ENCODE peak calls at places on chromosomes 2 and 18, in five cellular contexts. C is testis, Q is NT2/D1, P is neuronal stem cell, V is stomach. G is an unnamed sample. For H3K27me3, the result is how much of the 10 kb centered on the place peaks cover.

GRCh38 chr2:59530258-59530657 is 1023.2 kb downstream of the BCL11A start:
- DNase-seq in Q (no peak), P (no peak), V (no peak), C (no peak), G (no peak)

GRCh38 chr2:237012577-237013237 is 73.0 kb upstream of the COPS8 start:
- DNase-seq in Q (no peak), C (no peak), P (no peak), V (no peak), G (no peak)

GRCh38 chr2:31168291-31168690 is 30.1 kb upstream of the GALNT14 start:
- DNase-seq in C (no peak), Q (no peak), V (no peak), P (no peak), G (no peak)

GRCh38 chr2:240999873-241000541 is 1.6 kb downstream of the SNED1 start:
- DNase-seq in C (peak), V (peak), P (no peak), Q (no peak), G (no peak)

GRCh38 chr2:239883326-239884050 is 141.7 kb downstream of the NDUFA10 start:
- DNase-seq in V (peak), Q (no peak), P (no peak), C (peak), G (no peak)

GRCh38 chr2:231621051-231621879 is 28.6 kb downstream of the TEX44 start:
- DNase-seq in P (no peak), Q (peak), V (no peak), C (peak), G (peak)

GRCh38 chr2:71462056-71462605 is 8.8 kb downstream of the DYSF start:
- DNase-seq in Q (no peak), P (no peak), V (no peak), C (no peak), G (no peak)

GRCh38 chr18:13218376-13219011 is at the start of gene LDLRAD4:
- DNase-seq in V (peak), C (peak), P (peak), Q (no peak), G (peak)

GRCh38 chr2:241363316-241363879 is 7.3 kb downstream of the FARP2 start:
- DNase-seq in P (no peak), V (peak), Q (no peak), C (no peak), G (no peak)

GRCh38 chr2:160510617-160511016 is 17.0 kb upstream of the RBMS1 start:
- DNase-seq in P (no peak), Q (no peak), C (no peak), V (no peak), G (no peak)

GRCh38 chr2:207892676-207893402 is 123.1 kb upstream of the FZD5 start:
- DNase-seq in P (no peak), Q (no peak), C (no peak), V (peak), G (no peak)

GRCh38 chr18:22210331-22210754 is 41.0 kb downstream of the GATA6 start:
- DNase-seq in P (no peak), C (no peak), V (no peak), Q (no peak), G (no peak)

GRCh38 chr18:8765692-8766463 is 60.5 kb downstream of the MTCL1 start:
- DNase-seq in P (no peak), Q (no peak), V (no peak), C (peak), G (no peak)

GRCh38 chr2:136156411-136156810 is 38.5 kb upstream of the CXCR4 start:
- DNase-seq in C (no peak), Q (no peak), V (no peak), P (no peak), G (no peak)

GRCh38 chr2:127552846-127553245 is 17.4 kb downstream of the MYO7B start:
- DNase-seq in P (no peak), Q (no peak), V (no peak), C (no peak), G (no peak)

GRCh38 chr2:150309681-150310080 is 177.8 kb downstream of the RND3 start:
- DNase-seq in Q (no peak), P (no peak), C (no peak), V (peak), G (no peak)

GRCh38 chr18:62151068-62151771 is 35.6 kb downstream of the PIGN start:
- DNase-seq in Q (no peak), P (no peak), V (no peak), C (no peak), G (no peak)

GRCh38 chr2:27370816-27371620 is 602 bp downstream of the SNX17 start:
- DNase-seq in P (no peak), V (no peak), Q (no peak), C (peak), G (no peak)

GRCh38 chr2:147110317-147110716 is 734.5 kb upstream of the ACVR2A start:
- DNase-seq in Q (no peak), P (peak), C (no peak), V (no peak), G (no peak)

GRCh38 chr2:115560671-115561070 is 1118.2 kb downstream of the DPP10 start:
- DNase-seq in Q (no peak), C (no peak), V (no peak), P (no peak), G (no peak)

GRCh38 chr2:112880081-112880531 is 30.9 kb upstream of the IL37 start:
- DNase-seq in V (no peak), Q (no peak), P (no peak), C (no peak), G (no peak)

GRCh38 chr18:13234528-13234795 is 15.9 kb downstream of the LDLRAD4 start:
- DNase-seq in C (no peak), Q (no peak), V (no peak), P (no peak), G (no peak)

GRCh38 chr2:64451051-64451450 is 2.9 kb upstream of the LGALSL start:
- DNase-seq in V (no peak), Q (no peak), C (no peak), P (no peak), G (no peak)

GRCh38 chr2:160647967-160648685 is 154.5 kb upstream of the RBMS1 start:
- DNase-seq in Q (no peak), C (no peak), P (no peak), V (no peak), G (peak)

GRCh38 chr2:94622113-94622618 is 249.1 kb upstream of the TEKT4 start:
- DNase-seq in V (no peak), P (no peak), Q (no peak), C (peak), G (peak)

GRCh38 chr2:65055427-65056214 is 595 bp upstream of the CEP68 start:
- DNase-seq in P (no peak), V (peak), C (no peak), Q (no peak), G (no peak)

GRCh38 chr2:217463402-217464075 is 539.3 kb downstream of the TNS1 start:
- DNase-seq in P (no peak), Q (no peak), V (no peak), C (no peak), G (no peak)

GRCh38 chr2:147490612-147491261 is 354.1 kb upstream of the ACVR2A start:
- DNase-seq in P (no peak), V (no peak), Q (no peak), C (no peak), G (no peak)

GRCh38 chr2:238425979-238426567 is 654 bp upstream of the ASB1 start:
- DNase-seq in P (peak), V (peak), Q (no peak), C (peak), G (peak)

GRCh38 chr18:23540867-23541266 is 37.6 kb downstream of the RMC1 start:
- DNase-seq in P (no peak), Q (no peak), V (no peak), C (peak), G (no peak)

DNA sequence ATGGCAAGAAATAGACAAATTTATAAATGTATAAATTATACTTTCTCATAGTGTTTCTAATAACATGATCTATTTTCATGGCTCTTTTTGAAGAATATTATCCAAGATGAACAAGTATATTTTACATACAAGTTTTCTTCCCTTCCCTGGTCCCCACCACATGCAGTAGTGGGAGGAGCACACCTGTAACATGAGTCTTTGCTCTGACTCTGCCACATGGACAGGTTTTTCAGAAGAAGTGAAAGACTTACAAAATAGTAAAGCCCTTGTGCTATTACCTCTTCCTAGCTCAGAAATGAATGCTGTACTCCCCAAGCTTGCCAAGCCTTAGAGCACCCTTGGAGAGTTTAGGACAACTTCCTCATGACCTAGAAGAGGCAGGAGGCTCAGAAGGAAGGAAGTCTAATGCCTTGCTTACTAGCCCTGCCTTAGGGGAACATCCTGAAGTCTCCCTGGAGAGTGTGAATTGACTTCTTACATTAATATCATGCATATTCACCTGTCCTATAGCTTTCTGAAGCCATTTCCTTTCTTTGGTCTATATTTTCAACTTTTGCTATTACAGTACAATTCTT is 18.4 kb downstream of the MXD1 start:
- DNase-seq in P (no peak), C (no peak), Q (no peak), V (no peak), G (no peak)
- H3K4me3 ChIP-seq in P (no peak), C (no peak), Q (no peak), V (no peak), G (no peak)

DNA sequence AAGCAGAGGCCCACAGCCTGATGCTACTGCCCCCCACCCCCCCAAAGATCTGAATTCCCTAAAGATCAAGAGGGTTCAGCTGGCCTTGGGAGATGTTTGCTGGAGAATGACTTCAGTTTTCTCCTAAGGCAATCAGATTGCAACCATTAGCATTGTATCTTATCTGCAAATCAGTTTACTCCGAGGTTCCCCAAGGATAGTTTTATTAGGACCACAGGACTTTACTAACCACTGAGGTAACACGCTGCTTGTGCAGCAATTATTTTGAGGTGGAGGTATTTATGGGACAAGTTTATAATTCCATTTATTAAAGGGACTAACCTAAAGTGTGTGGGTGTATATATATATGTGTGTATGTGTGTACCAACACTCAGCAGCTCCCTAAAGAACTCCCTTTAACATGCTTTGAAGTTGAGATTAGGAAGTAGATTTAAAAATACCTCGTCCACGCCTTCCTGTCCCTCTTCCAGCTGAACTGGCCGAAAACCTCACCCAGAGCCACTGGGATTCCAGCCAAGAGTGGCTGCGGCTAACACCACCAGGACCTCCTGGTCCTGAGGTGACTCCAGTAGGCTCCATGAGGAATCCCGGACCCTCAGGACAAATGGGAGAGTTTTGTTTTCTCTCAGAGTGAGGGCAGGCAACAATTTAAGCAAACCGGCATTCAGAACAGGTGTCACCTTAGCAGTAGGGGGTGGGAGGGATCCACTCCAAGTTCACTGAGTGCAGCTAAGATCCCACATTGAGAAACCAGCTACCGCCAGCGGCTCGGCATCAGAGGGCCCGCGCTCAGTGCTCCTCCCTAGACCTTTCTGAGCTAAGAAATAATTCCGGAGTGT is 3.0 kb upstream of the DLX1 start:
- DNase-seq in P (peak), C (no peak), V (no peak), Q (no peak), G (peak)
- H3K27me3 ChIP-seq in P (half or more), C (under half), V (half or more), Q (half or more), G (half or more)

GRCh38 chr2:80302001-80302464 is 2.5 kb downstream of the LRRTM1 start:
- DNase-seq in C (no peak), V (no peak), Q (no peak), P (no peak), G (peak)

GRCh38 chr2:80303006-80303741 is 1.4 kb downstream of the LRRTM1 start:
- DNase-seq in C (peak), Q (no peak), P (no peak), V (no peak), G (peak)

GRCh38 chr2:80299672-80300071 is 4.9 kb downstream of the LRRTM1 start:
- DNase-seq in V (no peak), Q (no peak), C (no peak), P (no peak), G (no peak)

GRCh38 chr2:80302465-80303005 is 2.0 kb downstream of the LRRTM1 start:
- DNase-seq in P (no peak), Q (no peak), C (no peak), V (no peak), G (peak)

DNA sequence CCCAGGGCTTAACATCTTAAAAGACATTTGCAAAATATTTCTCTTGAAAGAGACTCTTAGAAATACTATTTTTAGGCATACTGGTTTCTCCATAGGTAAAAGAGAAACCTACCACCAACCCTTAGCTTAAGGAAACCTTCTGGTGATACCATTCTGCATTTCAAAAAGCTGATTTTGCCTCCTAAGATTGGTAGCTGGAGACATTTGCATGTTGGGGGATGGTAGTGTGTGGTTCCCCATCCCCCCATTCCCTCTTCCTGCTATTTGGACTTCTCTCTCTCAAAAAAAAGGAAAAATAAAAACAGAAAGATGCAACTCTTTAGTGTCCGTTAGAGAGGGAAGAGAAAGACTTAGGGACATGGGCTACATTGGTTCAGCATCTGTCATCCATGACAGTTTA is 4.2 kb downstream of the LRRTM1 start:
- DNase-seq in P (no peak), Q (no peak), C (no peak), V (no peak), G (peak)
- H3K4me3 ChIP-seq in P (no peak), Q (no peak), C (no peak), V (no peak), G (no peak)

DNA sequence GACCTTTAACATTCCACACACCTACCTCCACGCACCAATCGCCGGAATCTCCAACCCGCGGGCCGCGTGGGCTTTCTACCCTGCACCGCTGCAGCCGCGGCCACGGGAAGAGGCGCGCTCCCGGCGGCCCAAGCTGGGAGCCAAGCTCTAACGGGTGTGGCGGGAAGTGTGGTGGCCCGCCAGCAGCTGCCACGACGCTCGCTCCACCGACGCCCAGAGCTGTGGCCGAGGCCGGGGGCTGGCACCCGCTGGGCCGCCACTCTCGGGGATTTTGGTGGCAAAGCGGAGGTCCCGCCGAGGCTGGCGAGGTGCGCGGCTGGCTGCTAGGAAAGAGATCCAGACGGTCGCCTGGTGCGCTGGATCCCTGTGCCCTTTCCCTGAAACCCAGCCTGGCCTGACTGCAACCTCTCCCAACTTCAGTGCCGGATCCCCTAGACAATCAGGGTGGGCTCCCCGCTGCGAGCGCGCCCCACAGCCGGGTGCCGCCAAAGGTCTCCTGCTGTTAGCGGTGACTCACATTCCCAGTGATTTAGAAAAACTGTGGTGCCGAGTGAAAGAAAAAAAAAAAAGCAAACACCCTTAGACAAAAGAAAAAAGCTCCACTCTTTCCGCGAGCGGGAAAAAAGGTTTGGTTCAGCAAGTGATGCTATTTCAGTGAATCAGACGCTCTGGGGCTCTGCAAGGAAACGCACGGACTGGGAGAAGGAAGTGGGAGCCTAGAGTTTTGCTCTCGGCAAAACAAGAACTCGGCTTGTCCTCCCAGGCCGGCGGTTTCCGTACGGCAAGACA is 2.9 kb upstream of the BCL2L11 start:
- DNase-seq in C (no peak), P (peak), V (peak), Q (no peak), G (peak)
- H3K27me3 ChIP-seq in C (under half), P (under half), V (half or more), Q (half or more), G (under half)

GRCh38 chr2:176129825-176130152 is 284 bp downstream of the HOXD8 start:
- DNase-seq in V (no peak), C (no peak), Q (no peak), P (no peak), G (no peak)

GRCh38 chr2:176128172-176129012 is 1.1 kb upstream of the HOXD8 start:
- DNase-seq in P (no peak), V (no peak), Q (no peak), C (no peak), G (peak)

GRCh38 chr2:176130153-176130916 is 830 bp downstream of the HOXD8 start:
- DNase-seq in C (peak), P (no peak), Q (no peak), V (no peak), G (peak)

GRCh38 chr2:176127769-176128072 is 1.8 kb upstream of the HOXD8 start:
- DNase-seq in C (no peak), V (no peak), P (no peak), Q (no peak), G (no peak)

GRCh38 chr2:176129013-176129796 is at the start of gene HOXD8:
- DNase-seq in Q (no peak), P (no peak), C (peak), V (no peak), G (peak)
- H3K4me3 ChIP-seq in Q (peak), P (peak), C (peak), V (peak), G (peak)